ENCODE peak calls at places on chromosomes 5 and 9, in eight cellular contexts. Q, V, B, F, D, Y, L and M are unnamed samples.

GRCh38 chr9:109194157-109194556 is 27.1 kb upstream of the FRRS1L start:
- DNase-seq in V (no peak), Q (no peak), F (no peak), Y (no peak), L (no peak), B (no peak), D (no peak), M (no peak)

GRCh38 chr9:5817776-5818336 is 15.1 kb downstream of the ERMP1 start:
- DNase-seq in F (no peak), D (no peak), B (peak), L (no peak), Y (no peak), Q (no peak), V (no peak), M (no peak)

GRCh38 chr5:57316798-57317327 is 143.0 kb downstream of the GPBP1 start:
- DNase-seq in L (peak), D (no peak), Y (no peak), Q (no peak), B (peak), F (no peak), V (no peak), M (no peak)

GRCh38 chr5:54753034-54753433 is 232.4 kb downstream of the ESM1 start:
- DNase-seq in Q (peak), Y (no peak), B (peak), V (no peak), D (no peak), F (no peak), L (no peak), M (no peak)

GRCh38 chr5:141760193-141760592 is 78.2 kb upstream of the ARAP3 start:
- DNase-seq in Q (no peak), D (no peak), Y (no peak), V (no peak), B (no peak), L (no peak), F (no peak), M (no peak)

GRCh38 chr5:76602094-76602726 is 21.0 kb downstream of the F2RL2 start:
- DNase-seq in D (no peak), V (no peak), B (no peak), L (no peak), Q (no peak), Y (no peak), F (no peak), M (no peak)

GRCh38 chr9:32625320-32625719 is 10.1 kb downstream of the TAF1L start:
- DNase-seq in Q (no peak), B (no peak), F (no peak), D (no peak), V (no peak), L (no peak), Y (no peak), M (no peak)

GRCh38 chr9:85043248-85043647 is 373.7 kb downstream of the NTRK2 start:
- DNase-seq in L (no peak), D (no peak), V (no peak), B (no peak), F (peak), Y (no peak), Q (no peak), M (no peak)

GRCh38 chr5:109455598-109456096 is 45.9 kb upstream of the PJA2 start:
- DNase-seq in D (no peak), Q (peak), B (peak), V (no peak), F (no peak), Y (no peak), L (peak), M (no peak)

GRCh38 chr9:34085581-34086500 is 37.2 kb upstream of the UBAP2 start:
- DNase-seq in V (no peak), F (peak), Q (peak), L (no peak), B (no peak), D (no peak), Y (peak), M (peak)